ENCODE peak calls at places on chromosomes 13 and 19, in five cellular contexts. U is upper lobe of right lung, D is heart right ventricle, Q is KBM-7, E is neural progenitor cell. F is an unnamed sample.
A peak's percentile ranks its signal among the peaks of the same experiment; 100 is the strongest.

GRCh38 chr19:42468273-42468796 is 25.6 kb upstream of the CXCL17 start:
- DNase-seq in Q (no peak), E (no peak), U (no peak), D (no peak), F (no peak)

GRCh38 chr19:49635530-49636229 is 4.3 kb downstream of the RRAS start:
- DNase-seq in D (no peak), E (no peak), Q (no peak), U (no peak), F (no peak)

GRCh38 chr13:51282322-51282721 is 57.2 kb upstream of the SERPINE3 start:
- DNase-seq in E (no peak), U (no peak), D (no peak), Q (no peak), F (no peak)

GRCh38 chr19:47275866-47276461 is 1.3 kb downstream of the INAFM1 start:
- DNase-seq in E (no peak), U (peak; percentile 69), D (peak; percentile 69), Q (no peak), F (no peak)

GRCh38 chr13:76425930-76426329 is 460.3 kb downstream of the KCTD12 start:
- DNase-seq in D (peak; percentile 5), E (no peak), Q (no peak), U (no peak), F (peak; percentile 66)

GRCh38 chr19:35021596-35021995 is 8.7 kb upstream of the SCN1B start:
- DNase-seq in U (no peak), D (no peak), Q (no peak), E (no peak), F (no peak)

GRCh38 chr19:55014714-55015113 is 23.4 kb downstream of the GP6 start:
- DNase-seq in D (peak; percentile 18), E (no peak), Q (no peak), U (no peak), F (no peak)

GRCh38 chr19:17159466-17160393 is 55.4 kb upstream of the USE1 start:
- DNase-seq in U (no peak), E (no peak), D (no peak), Q (no peak), F (no peak)

GRCh38 chr19:40217921-40218890 is at the start of gene TTC9B:
- DNase-seq in E (peak; percentile 93), Q (peak; percentile 19), D (no peak), U (no peak), F (no peak)

GRCh38 chr19:46134527-46134926 is 10.0 kb upstream of the IGFL3 start:
- DNase-seq in D (no peak), Q (peak; percentile 14), E (no peak), U (no peak), F (peak; percentile 2)

GRCh38 chr13:102873653-102874052 is 27.8 kb downstream of the ERCC5 start:
- DNase-seq in D (no peak), Q (no peak), U (no peak), E (no peak), F (no peak)

GRCh38 chr19:57141699-57142098 is 3.3 kb downstream of the ZIM3 start:
- DNase-seq in U (no peak), D (no peak), Q (no peak), E (no peak), F (no peak)

GRCh38 chr19:51712461-51713081 is 11.2 kb downstream of the HAS1 start:
- DNase-seq in Q (no peak), E (peak; percentile 73), U (no peak), D (no peak), F (no peak)

GRCh38 chr13:69903081-69903480 is 204.5 kb upstream of the ATXN8OS start:
- DNase-seq in D (no peak), U (no peak), Q (no peak), E (no peak), F (no peak)

GRCh38 chr19:45677351-45678230 is 9.6 kb downstream of the GIPR start:
- DNase-seq in U (peak; percentile 95), D (peak; percentile 54), Q (no peak), E (peak; percentile 94), F (peak; percentile 92)

GRCh38 chr19:30073152-30074000 is 131.3 kb downstream of the URI1 start:
- DNase-seq in D (no peak), E (no peak), U (peak; percentile 48), Q (no peak), F (no peak)

GRCh38 chr13:39379667-39380655 is 223.0 kb downstream of the LHFPL6 start:
- DNase-seq in E (no peak), D (no peak), U (no peak), Q (no peak), F (no peak)

GRCh38 chr19:10766681-10767201 is 48.9 kb downstream of the DNM2 start:
- DNase-seq in D (no peak), Q (no peak), E (no peak), U (no peak), F (no peak)

GRCh38 chr13:63198076-63198475 is 1782.4 kb upstream of the PCDH20 start:
- DNase-seq in U (peak; percentile 77), Q (no peak), E (no peak), D (no peak), F (no peak)

GRCh38 chr19:45710731-45711130 is 18.3 kb downstream of the QPCTL start:
- DNase-seq in Q (no peak), E (no peak), U (no peak), D (no peak), F (no peak)

GRCh38 chr19:38386968-38387549 is 775 bp downstream of the GGN start:
- DNase-seq in U (no peak), D (no peak), E (no peak), Q (no peak), F (no peak)

GRCh38 chr13:40096357-40096911 is 441.0 kb downstream of the COG6 start:
- DNase-seq in E (peak; percentile 26), U (no peak), D (no peak), Q (no peak), F (no peak)

GRCh38 chr13:99376132-99376531 is 68.9 kb upstream of the GPR183 start:
- DNase-seq in D (no peak), Q (no peak), E (no peak), U (no peak), F (no peak)

GRCh38 chr19:56245062-56245740 is 27.3 kb upstream of the EDDM13 start:
- DNase-seq in D (no peak), Q (no peak), E (no peak), U (no peak), F (no peak)

GRCh38 chr13:61316647-61317046 is 99.0 kb downstream of the PCDH20 start:
- DNase-seq in E (peak; percentile 53), D (no peak), Q (no peak), U (no peak), F (no peak)

F was measured in retinal pigment epithelial cell.